ENCODE peak calls at places on chromosome 13, in six cellular contexts. R, A, H, M, Y and V are unnamed samples. For H3K36me3, the result is how much of the 10 kb centered on the place peaks cover.

GRCh38 chr13:101529419-101529818 is 76.9 kb downstream of the ITGBL1 start:
- DNase-seq in M (peak), A (no peak), Y (no peak), H (no peak), R (peak), V (no peak)

GRCh38 chr13:102877285-102877684 is 31.5 kb downstream of the ERCC5 start:
- DNase-seq in H (peak), R (peak), Y (no peak), M (peak), A (no peak), V (no peak)

GRCh38 chr13:29805994-29806748 is 44.2 kb downstream of the UBL3 start:
- DNase-seq in Y (no peak), A (no peak), M (no peak), R (no peak), H (no peak), V (no peak)

GRCh38 chr13:29800687-29801086 is 49.7 kb downstream of the UBL3 start:
- DNase-seq in Y (no peak), M (no peak), A (no peak), R (no peak), H (no peak), V (no peak)

GRCh38 chr13:64369121-64369520 is 2861.0 kb downstream of the PCDH9 start:
- DNase-seq in Y (no peak), M (peak), A (no peak), H (no peak), R (peak), V (no peak)

GRCh38 chr13:73262862-73263627 is 204.2 kb downstream of the KLF5 start:
- DNase-seq in A (no peak), Y (no peak), R (no peak), M (no peak), H (no peak), V (no peak)

GRCh38 chr13:112029143-112029542 is 37.8 kb upstream of the SOX1 start:
- DNase-seq in R (no peak), Y (no peak), M (no peak), H (no peak), A (no peak), V (no peak)

GRCh38 chr13:44231786-44232516 is 141.7 kb upstream of the SERP2 start:
- DNase-seq in Y (no peak), R (peak), A (no peak), H (no peak), M (peak), V (no peak)

GRCh38 chr13:30196025-30196424 is 111.3 kb downstream of the KATNAL1 start:
- DNase-seq in Y (peak), H (no peak), A (no peak), R (peak), M (peak), V (no peak)

GRCh38 chr13:22589880-22590279 is 590.9 kb upstream of the SGCG start:
- DNase-seq in M (no peak), R (no peak), Y (no peak), H (no peak), A (no peak), V (no peak)

GRCh38 chr13:47146136-47146535 is 249.3 kb upstream of the HTR2A start:
- DNase-seq in Y (no peak), R (peak), M (peak), A (no peak), H (no peak), V (no peak)

GRCh38 chr13:110454956-110455355 is 106.6 kb downstream of the RAB20 start:
- DNase-seq in A (no peak), Y (no peak), H (no peak), M (no peak), R (no peak), V (no peak)

GRCh38 chr13:110455941-110456340 is 105.6 kb downstream of the RAB20 start:
- DNase-seq in M (peak), Y (peak), A (peak), R (peak), H (peak), V (peak)

GRCh38 chr13:110455444-110455843 is 106.1 kb downstream of the RAB20 start:
- DNase-seq in Y (no peak), R (no peak), H (no peak), A (no peak), M (no peak), V (no peak)

GRCh38 chr13:110453767-110454166 is 107.8 kb downstream of the RAB20 start:
- DNase-seq in R (no peak), H (no peak), A (no peak), Y (no peak), M (no peak), V (no peak)

DNA sequence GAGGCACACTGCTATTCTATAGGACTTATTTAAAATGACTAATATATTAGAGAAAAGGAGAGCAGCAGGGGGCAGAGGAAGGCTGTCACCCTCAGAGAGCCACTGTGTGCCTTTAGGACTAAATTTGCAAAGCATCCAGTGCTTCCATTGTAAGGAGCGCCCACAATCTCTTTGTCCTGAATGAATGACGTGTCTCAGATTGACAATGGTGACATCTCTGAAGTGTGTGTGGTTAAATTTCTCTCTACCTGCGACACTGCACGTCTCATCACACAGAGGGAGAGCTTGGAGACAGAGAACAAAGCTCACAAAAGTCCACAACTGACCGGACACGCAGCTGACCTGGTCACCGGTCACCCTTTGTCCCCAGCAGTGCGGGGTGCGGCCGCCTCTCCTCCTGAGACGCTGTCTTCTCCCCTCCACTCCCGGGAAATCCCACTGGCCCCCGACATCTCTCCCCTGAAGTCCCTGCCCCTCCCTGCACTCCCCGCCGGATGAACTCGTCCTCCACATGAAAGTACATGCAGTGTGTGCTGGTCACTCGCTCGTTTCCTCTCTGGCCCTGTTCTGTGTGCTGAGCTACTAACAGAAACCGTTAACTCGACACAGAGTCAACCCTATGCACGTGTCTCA is 107.2 kb downstream of the RAB20 start:
- DNase-seq in H (no peak), Y (no peak), M (no peak), A (no peak), R (no peak), V (no peak)
- H3K36me3 ChIP-seq in H (under half), Y (under half), M (half or more), A (under half), R (under half), V (under half)

GRCh38 chr13:113187263-113187669 is 21.2 kb downstream of the PCID2 start:
- DNase-seq in R (peak), Y (peak), H (peak), M (peak), A (no peak), V (peak)
- TF ChIP-seq CTCF in R (peak), Y (peak), H (no peak), M (no peak), A (no peak), V (no peak)

DNA sequence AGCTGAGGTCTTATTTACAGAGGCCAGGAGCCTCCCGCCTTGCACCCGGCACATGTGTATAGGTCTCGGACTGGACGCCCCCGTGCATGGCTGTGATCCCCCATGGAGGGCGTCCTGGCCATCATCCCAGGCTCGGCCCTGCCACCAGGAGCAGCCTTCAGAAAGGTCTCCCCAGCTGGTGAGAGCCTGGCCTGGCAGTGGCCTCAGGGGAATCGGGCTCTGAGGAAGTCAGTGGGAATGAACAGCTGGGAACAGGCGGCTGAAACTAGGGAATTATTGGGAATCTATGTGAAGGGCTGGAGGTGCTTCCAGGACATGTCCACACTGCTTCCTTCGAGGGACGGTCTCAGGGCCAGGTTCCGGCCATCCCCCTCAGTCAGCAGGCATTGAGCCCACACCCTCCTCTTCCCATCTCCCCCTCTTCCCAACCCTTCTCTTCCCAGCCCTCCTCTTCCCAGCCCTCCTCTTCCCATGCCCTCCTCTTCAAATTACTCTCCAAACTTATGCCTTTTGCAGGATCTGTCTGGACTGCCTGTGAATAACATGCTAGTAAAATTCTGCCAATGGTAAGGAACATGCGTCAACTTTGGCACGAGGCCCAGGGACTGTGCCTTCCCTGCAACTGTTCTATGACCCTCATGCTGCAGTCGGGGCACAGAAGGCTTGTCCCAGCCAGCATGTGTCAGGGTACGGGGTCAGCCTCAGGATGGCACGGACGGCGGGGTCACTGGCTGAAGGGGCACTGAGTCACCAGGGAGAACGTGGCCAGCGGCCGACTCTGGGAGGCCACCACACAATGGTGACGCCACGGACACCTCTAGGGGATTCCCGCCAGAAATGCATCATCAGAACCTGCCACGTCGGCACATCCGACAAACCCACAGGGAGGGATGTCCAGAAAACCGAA is 24.2 kb upstream of the C13orf46 start:
- DNase-seq in R (peak), M (peak), A (no peak), H (peak), Y (peak), V (peak)
- H3K36me3 ChIP-seq in R (under half), M (half or more), A (under half), H (under half), Y (under half), V (half or more)

GRCh38 chr13:27293873-27294515 is 23.4 kb downstream of the RASL11A start:
- DNase-seq in Y (no peak), R (no peak), M (no peak), H (no peak), A (no peak), V (peak)

GRCh38 chr13:27295096-27295495 is 24.5 kb downstream of the RASL11A start:
- DNase-seq in Y (no peak), M (no peak), R (no peak), H (no peak), A (no peak), V (no peak)

GRCh38 chr13:27295660-27296059 is 25.0 kb downstream of the RASL11A start:
- DNase-seq in A (no peak), M (no peak), R (no peak), Y (no peak), H (no peak), V (no peak)

GRCh38 chr13:27290715-27291114 is 20.1 kb downstream of the RASL11A start:
- DNase-seq in A (no peak), M (no peak), Y (no peak), H (no peak), R (no peak), V (no peak)

GRCh38 chr13:27293051-27293691 is 22.5 kb downstream of the RASL11A start:
- DNase-seq in H (no peak), A (no peak), R (no peak), M (no peak), Y (no peak), V (no peak)
- TF ChIP-seq CTCF in H (no peak), A (no peak), R (no peak), M (no peak), Y (no peak), V (no peak)

GRCh38 chr13:61770697-61771096 is 355.0 kb upstream of the PCDH20 start:
- DNase-seq in A (no peak), Y (no peak), M (no peak), R (no peak), H (no peak), V (no peak)

GRCh38 chr13:61766667-61767058 is 351.0 kb upstream of the PCDH20 start:
- DNase-seq in R (no peak), M (no peak), Y (no peak), A (no peak), H (no peak), V (no peak)

GRCh38 chr13:61765940-61766666 is 350.5 kb upstream of the PCDH20 start:
- DNase-seq in Y (no peak), R (no peak), A (no peak), M (no peak), H (no peak), V (no peak)

GRCh38 chr13:61765181-61765742 is 349.6 kb upstream of the PCDH20 start:
- DNase-seq in M (no peak), A (no peak), Y (no peak), H (no peak), R (no peak), V (no peak)

GRCh38 chr13:61768175-61768574 is 352.5 kb upstream of the PCDH20 start:
- DNase-seq in H (no peak), M (no peak), Y (no peak), R (peak), A (no peak), V (no peak)
- H3K36me3 ChIP-seq in H (under half), M (under half), Y (under half), R (under half), A (under half), V (under half)